ENCODE peak calls at places on chromosome 15, in four cellular contexts. Z, X, J and R are unnamed samples.

GRCh38 chr15:83854314-83854713 is 200.4 kb downstream of the ADAMTSL3 start:
- DNase-seq in Z (no peak), X (no peak), J (no peak), R (no peak)

GRCh38 chr15:97728791-97729190 is 231.7 kb upstream of the ARRDC4 start:
- DNase-seq in Z (no peak), X (no peak), J (no peak), R (no peak)

GRCh38 chr15:98883504-98883903 is 124.1 kb downstream of the PGPEP1L start:
- DNase-seq in Z (no peak), X (no peak), J (no peak), R (no peak)

GRCh38 chr15:96889734-96890480 is 559.4 kb downstream of the NR2F2 start:
- DNase-seq in Z (no peak), X (peak), J (no peak), R (no peak)

GRCh38 chr15:89436560-89437311 is 59.6 kb downstream of the RHCG start:
- DNase-seq in Z (no peak), X (no peak), J (peak), R (no peak)

GRCh38 chr15:42348083-42348482 is 11.2 kb upstream of the CAPN3 start:
- DNase-seq in Z (no peak), X (no peak), J (no peak), R (no peak)

GRCh38 chr15:60729850-60730458 is 251.0 kb upstream of the ICE2 start:
- DNase-seq in Z (no peak), X (no peak), J (no peak), R (no peak)

GRCh38 chr15:80743189-80743833 is 35.9 kb upstream of the CEMIP start:
- DNase-seq in Z (no peak), X (no peak), J (peak), R (no peak)

GRCh38 chr15:74156678-74157411 is 16.7 kb upstream of the ISLR start:
- DNase-seq in Z (no peak), X (no peak), J (no peak), R (no peak)

GRCh38 chr15:87142096-87142495 is 1062.4 kb downstream of the AGBL1 start:
- DNase-seq in Z (no peak), X (no peak), J (no peak), R (no peak)

GRCh38 chr15:44710236-44711088 is 661 bp downstream of the PATL2 start:
- DNase-seq in Z (peak), X (peak), J (no peak), R (no peak)

DNA sequence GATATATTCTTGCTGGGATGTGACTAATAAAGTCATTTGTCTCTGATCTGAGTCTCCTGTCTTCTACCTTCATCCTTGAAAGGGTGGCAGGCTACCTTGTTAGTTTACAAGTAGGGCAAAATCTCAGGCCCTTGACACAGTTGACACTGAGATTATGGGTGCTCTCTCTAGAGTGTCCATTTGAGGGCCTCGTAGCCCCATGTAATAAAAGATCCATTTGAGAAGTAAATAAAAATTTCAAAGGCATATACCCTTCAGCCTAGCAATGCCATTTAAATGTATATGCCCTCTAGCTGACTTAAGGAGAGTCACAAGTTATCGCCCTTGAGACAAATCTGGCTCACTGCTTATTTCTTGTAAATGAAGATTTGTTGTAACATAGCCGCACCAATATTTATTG is 98.6 kb downstream of the TCF12 start:
- DNase-seq in Z (peak), X (no peak), J (no peak), R (no peak)
- TF ChIP-seq CTCF in Z (peak), X (no peak), J (no peak), R (no peak)

DNA sequence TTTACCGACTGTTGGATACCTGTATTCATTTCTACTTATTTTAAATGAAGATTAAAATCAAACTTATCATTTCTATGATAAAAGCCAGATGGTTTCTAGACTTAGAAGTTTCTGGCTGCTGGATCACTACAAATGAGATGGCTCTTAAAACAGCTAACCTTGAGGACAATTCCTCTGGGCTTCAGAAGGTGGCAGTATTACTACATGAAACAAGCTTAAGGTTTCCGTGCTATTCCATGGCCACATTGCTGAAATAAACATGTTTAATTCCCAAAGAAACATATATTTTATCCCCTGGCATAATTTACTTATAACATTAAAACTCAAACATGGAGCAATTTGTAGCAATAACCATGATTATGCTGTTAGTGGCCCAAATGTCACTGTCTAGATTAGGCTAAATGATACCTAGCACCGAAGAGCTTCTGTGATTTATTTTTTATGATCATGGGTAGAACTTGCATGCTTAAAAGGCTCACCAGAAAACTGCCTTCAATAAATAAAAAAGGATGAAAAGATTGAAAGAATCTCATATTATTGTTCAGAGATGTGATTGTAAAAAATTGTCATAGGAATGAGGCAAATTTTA is 204.0 kb upstream of the NANOGP8 start:
- DNase-seq in Z (peak), X (no peak), J (peak), R (no peak)
- TF ChIP-seq CTCF in Z (peak), X (peak), J (peak), R (no peak)

DNA sequence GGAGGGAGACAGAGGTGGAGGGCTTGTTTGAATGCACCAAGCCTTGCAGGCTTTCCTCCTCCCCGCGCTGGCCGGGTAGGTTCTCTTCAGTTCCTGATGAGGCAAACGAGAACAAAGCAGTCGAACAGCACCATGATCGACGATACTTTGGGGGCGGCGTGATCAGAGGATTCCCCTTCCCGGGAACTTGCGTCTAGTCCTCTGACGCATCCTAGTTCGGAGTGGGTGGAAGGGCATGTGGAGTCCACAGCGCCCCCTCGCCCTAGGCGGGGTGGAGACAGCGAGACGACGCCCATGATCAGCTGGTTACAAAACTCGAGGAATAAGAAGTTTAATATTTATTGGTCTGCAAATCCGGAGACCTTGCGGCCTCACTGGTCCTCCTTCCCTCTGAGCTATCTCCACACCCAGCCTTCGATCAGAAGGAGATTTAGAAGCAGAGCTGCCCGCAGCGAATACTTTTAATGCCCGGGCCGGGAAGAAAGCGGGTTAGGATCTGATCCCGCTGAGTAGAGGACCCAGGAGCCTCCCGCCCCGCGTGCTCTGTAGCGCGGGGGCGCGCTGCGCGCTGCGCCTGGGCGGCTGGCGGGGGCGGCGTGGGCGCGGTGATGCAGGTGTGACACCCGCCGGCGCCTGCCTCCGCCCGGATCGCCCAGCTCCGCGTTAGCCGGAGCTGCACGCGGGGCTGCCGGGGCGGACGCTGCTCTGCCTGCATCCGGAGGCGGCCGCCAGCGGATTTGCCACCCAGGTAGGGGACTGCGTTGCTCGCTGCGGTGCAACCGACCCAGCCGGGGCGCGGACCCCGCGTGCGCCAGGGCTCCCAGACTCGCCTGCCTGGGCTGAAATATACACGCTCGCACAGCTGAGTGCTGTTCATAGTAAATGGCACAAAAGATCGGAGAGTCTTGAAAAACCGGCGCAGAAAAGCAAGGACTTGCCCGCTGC is at the start of gene SV2B:
- DNase-seq in Z (no peak), X (peak), J (no peak), R (no peak)
- TF ChIP-seq CTCF in Z (no peak), X (no peak), J (peak), R (no peak)

GRCh38 chr15:69357773-69358765 is 56.1 kb upstream of the KIF23 start:
- DNase-seq in Z (no peak), X (no peak), J (no peak), R (no peak)

GRCh38 chr15:69358850-69359249 is 55.3 kb upstream of the KIF23 start:
- DNase-seq in Z (no peak), X (no peak), J (no peak), R (no peak)

DNA sequence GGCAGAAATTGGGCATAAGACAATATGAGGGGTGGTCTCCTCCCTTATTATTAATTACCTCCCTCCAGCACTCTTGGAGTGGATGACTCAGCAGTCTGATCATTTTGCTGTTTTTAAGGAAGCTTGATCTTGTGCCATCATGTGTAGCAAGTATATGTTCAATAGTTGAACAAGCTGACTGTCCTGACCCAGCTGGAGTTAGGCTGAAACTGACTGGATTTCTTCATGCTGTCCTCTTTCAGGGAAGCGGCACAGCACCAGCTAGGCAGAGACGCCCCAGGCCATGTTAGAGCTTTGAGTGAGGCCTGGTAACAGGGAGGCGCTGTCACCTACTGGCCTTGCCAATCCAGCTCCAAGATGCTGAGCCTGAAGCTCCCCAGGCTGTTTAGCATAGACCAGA is 54.4 kb upstream of the KIF23 start:
- DNase-seq in Z (no peak), X (no peak), J (no peak), R (no peak)
- TF ChIP-seq CTCF in Z (no peak), X (no peak), J (no peak), R (no peak)

GRCh38 chr15:85443593-85444328 is 63.4 kb downstream of the AKAP13 start:
- DNase-seq in Z (peak), X (no peak), J (peak), R (no peak)
- TF ChIP-seq CTCF in Z (no peak), X (no peak), J (no peak), R (no peak)

DNA sequence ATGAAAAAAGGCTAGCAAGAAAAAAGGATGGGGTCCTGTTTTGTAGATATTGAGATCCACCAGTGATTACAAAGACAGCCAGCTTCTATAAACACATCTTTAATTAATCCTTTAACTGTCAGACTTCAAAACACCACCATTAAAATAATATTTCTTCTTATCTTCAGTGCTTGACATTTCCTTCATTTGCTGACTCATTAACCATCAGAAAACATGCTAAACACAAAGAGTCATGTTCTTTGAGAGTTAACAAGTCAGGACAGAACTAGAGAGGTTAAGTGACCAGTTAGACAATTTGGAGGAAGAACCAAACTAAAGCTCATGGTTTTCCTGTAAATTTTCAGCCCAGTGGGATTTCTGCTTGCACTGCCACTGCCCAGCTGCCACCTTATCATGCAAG is 111.4 kb downstream of the MEIS2 start:
- DNase-seq in Z (no peak), X (no peak), J (no peak), R (no peak)
- TF ChIP-seq CTCF in Z (no peak), X (no peak), J (no peak), R (no peak)

DNA sequence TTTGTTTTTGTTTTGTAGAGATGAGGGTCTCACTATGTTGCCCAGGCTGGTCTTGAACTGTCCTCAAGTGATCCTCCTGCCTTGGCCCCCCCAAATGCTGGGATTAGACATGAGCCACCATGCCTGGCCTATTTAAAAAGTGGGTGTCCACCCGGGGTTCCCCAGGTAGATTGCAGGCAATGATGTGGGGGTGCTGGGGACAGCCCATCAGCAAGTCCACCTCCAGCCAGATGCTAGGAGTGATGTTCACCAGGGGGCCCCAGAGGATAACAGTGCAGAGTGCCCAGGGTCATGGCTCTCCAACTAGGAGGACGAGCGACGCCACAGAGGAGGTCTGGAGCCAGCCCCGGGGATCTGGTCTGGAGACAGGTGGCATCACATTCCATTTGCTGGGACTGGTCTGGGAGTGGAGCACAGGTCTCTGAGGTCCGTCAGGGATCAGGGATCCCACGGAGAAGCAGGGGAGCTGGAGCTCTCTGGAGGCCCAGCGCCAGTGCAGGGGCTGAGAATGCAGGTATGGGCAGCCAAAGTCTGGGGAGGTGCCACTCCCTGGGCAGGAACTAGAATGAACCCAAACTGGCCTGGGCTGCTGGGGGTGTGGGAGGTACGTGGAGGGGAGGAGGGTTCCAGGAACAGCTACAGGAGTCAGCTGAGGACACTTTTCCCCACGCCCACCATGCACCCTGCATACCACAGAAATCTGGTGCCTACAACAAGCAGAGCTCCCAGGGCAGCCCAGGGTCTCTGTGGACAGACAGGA is 51.2 kb upstream of the PCSK6 start:
- DNase-seq in Z (no peak), X (no peak), J (no peak), R (no peak)
- TF ChIP-seq CTCF in Z (no peak), X (no peak), J (peak), R (no peak)

GRCh38 chr15:68054658-68055223 is 626 bp downstream of the PIAS1 start:
- DNase-seq in Z (peak), X (peak), J (peak), R (no peak)
- TF ChIP-seq CTCF in Z (no peak), X (no peak), J (no peak), R (no peak)

GRCh38 chr15:40082195-40082868 is 26.3 kb downstream of the BMF start:
- DNase-seq in Z (no peak), X (no peak), J (no peak), R (no peak)

GRCh38 chr15:40080104-40080503 is 28.6 kb downstream of the BMF start:
- DNase-seq in Z (no peak), X (no peak), J (no peak), R (no peak)

GRCh38 chr15:40083756-40084101 is 24.9 kb downstream of the BMF start:
- DNase-seq in Z (no peak), X (no peak), J (no peak), R (no peak)

GRCh38 chr15:40080847-40081246 is 27.8 kb downstream of the BMF start:
- DNase-seq in Z (no peak), X (no peak), J (no peak), R (no peak)

GRCh38 chr15:40081691-40082194 is 26.9 kb downstream of the BMF start:
- DNase-seq in Z (no peak), X (peak), J (no peak), R (no peak)
- TF ChIP-seq CTCF in Z (no peak), X (no peak), J (no peak), R (no peak)

DNA sequence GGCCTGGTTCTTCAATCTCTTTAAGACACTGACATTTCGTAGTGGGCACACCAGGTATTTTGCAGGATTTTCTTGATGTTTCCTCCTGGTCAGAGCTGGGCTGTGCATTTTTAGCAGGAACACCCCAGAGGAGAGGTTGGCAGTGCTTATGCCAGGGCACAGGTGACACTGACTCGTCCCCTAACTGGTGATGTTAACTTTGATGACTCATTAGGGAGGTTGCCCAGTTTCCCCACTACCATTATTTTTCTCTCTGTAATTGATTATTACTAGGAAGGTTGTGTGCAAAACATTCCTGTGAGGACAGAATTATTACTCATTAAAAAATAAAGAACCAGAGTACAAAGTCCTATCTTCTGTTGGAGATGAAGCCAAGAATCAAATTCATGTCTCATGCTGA is 394.5 kb downstream of the GABRG3 start:
- DNase-seq in Z (no peak), X (no peak), J (no peak), R (no peak)
- TF ChIP-seq CTCF in Z (no peak), X (no peak), J (no peak), R (no peak)